ENCODE peak calls at places on chromosomes 11 and 22, in four cellular contexts. A, H, Y and X are unnamed samples.

GRCh38 chr22:29260601-29261315 is 7.0 kb downstream of the RHBDD3 start:
- DNase-seq in Y (no peak), H (peak; percentile 30), A (no peak), X (no peak)

GRCh38 chr11:2770556-2771301 is 70.9 kb upstream of the KCNQ1OT1 start:
- DNase-seq in A (no peak), H (peak; percentile 23), Y (no peak), X (no peak)

GRCh38 chr11:128759597-128759996 is 65.7 kb downstream of the FLI1 start:
- DNase-seq in A (peak; percentile 71), H (no peak), Y (no peak), X (no peak)

GRCh38 chr11:93194673-93195291 is 3.0 kb downstream of the SLC36A4 start:
- DNase-seq in H (no peak), A (no peak), Y (no peak), X (peak; percentile 78)

GRCh38 chr11:129814244-129814992 is 1.2 kb upstream of the TMEM45B start:
- DNase-seq in A (no peak), H (no peak), Y (peak; percentile 53), X (no peak)

GRCh38 chr22:36467042-36467810 is 14.2 kb downstream of the TXN2 start:
- DNase-seq in H (no peak), A (no peak), Y (no peak), X (peak; percentile 33)

GRCh38 chr11:10784229-10785145 is 24.2 kb downstream of the EIF4G2 start:
- DNase-seq in H (no peak), Y (no peak), A (no peak), X (peak; percentile 92)

GRCh38 chr11:12827929-12828812 is 153.9 kb downstream of the TEAD1 start:
- DNase-seq in A (peak; percentile 53), H (peak; percentile 34), Y (no peak), X (peak; percentile 92)

GRCh38 chr11:72238492-72239295 is 5.3 kb downstream of the PHOX2A start:
- DNase-seq in A (no peak), Y (no peak), H (no peak), X (no peak)

GRCh38 chr22:17077255-17077654 is 7.5 kb upstream of the IL17RA start:
- DNase-seq in A (peak; percentile 81), Y (no peak), H (no peak), X (no peak)

GRCh38 chr11:96316869-96317268 is 26.1 kb downstream of the MAML2 start:
- DNase-seq in A (no peak), Y (no peak), H (no peak), X (no peak)

GRCh38 chr11:64558869-64559268 is 32.2 kb upstream of the SLC22A12 start:
- DNase-seq in A (no peak), H (no peak), Y (no peak), X (no peak)

GRCh38 chr11:43404406-43404805 is 45.7 kb downstream of the TTC17 start:
- DNase-seq in Y (no peak), A (no peak), H (no peak), X (no peak)

GRCh38 chr11:117816151-117816741 is 8.3 kb downstream of the FXYD2 start:
- DNase-seq in A (no peak), Y (no peak), H (no peak), X (peak; percentile 25)

GRCh38 chr11:64036081-64037026 is 623 bp downstream of the FLRT1 start:
- DNase-seq in H (no peak), Y (no peak), A (no peak), X (peak; percentile 84)

GRCh38 chr11:65089621-65090020 is 5.6 kb downstream of the ZFPL1 start:
- DNase-seq in Y (no peak), A (no peak), H (no peak), X (no peak)

GRCh38 chr11:76668362-76669155 is 2.0 kb downstream of the LRRC32 start:
- DNase-seq in Y (no peak), H (no peak), A (no peak), X (no peak)

GRCh38 chr22:42291287-42291686 is 20.8 kb upstream of the TCF20 start:
- DNase-seq in Y (no peak), A (no peak), H (no peak), X (no peak)

GRCh38 chr11:73167555-73167954 is 25.4 kb upstream of the FCHSD2 start:
- DNase-seq in A (no peak), Y (no peak), H (no peak), X (no peak)

GRCh38 chr11:44596541-44597276 is 31.2 kb downstream of the CD82 start:
- DNase-seq in Y (peak; percentile 34), A (no peak), H (peak; percentile 78), X (peak; percentile 84)

GRCh38 chr11:7490054-7490453 is 4.7 kb downstream of the OLFML1 start:
- DNase-seq in H (no peak), Y (no peak), A (peak; percentile 71), X (no peak)

GRCh38 chr11:27183672-27184457 is 143.2 kb downstream of the BBOX1 start:
- DNase-seq in Y (no peak), H (peak; percentile 31), A (no peak), X (peak; percentile 70)

GRCh38 chr11:13776134-13776815 is 107.8 kb downstream of the FAR1 start:
- DNase-seq in Y (peak; percentile 20), H (no peak), A (no peak), X (no peak)

GRCh38 chr11:13928566-13929251 is 33.8 kb upstream of the SPON1 start:
- DNase-seq in A (peak; percentile 78), Y (no peak), H (no peak), X (no peak)